ENCODE peak calls at places on chromosomes 4 and X, in nine cellular contexts. T is iris pigment epithelial cell; Q is osteoblast; Z is erythroblast; L is NAMALWA; E is naive thymus-derived CD4-positive, alpha-beta T cell; A is tibial artery; U is skeletal muscle cell; C is tibial nerve. X is an unnamed sample.

GRCh38 chrX:105658136-105658535 is 164.2 kb upstream of the NRK start:
- DNase-seq in T (peak), Q (no peak), Z (no peak), L (no peak), E (no peak), A (no peak), U (no peak), C (no peak), X (no peak)

GRCh38 chr4:143421609-143422008 is 84.9 kb downstream of the GAB1 start:
- DNase-seq in T (no peak), Q (no peak), Z (no peak), L (no peak), E (no peak), A (no peak), U (no peak), C (no peak), X (no peak)

GRCh38 chr4:180398564-180398963 is 1844.6 kb upstream of the TENM3 start:
- DNase-seq in T (no peak), Q (no peak), Z (no peak), L (no peak), E (no peak), A (no peak), U (no peak), C (no peak), X (no peak)

GRCh38 chrX:103356023-103356798 is at the start of gene TCEAL9:
- DNase-seq in T (peak), Q (peak), Z (peak), L (peak), E (no peak), A (peak), U (peak), C (peak), X (peak)

GRCh38 chrX:133638285-133638684 is 223.0 kb upstream of the GPC4 start:
- DNase-seq in T (no peak), Q (peak), Z (no peak), L (no peak), E (no peak), A (no peak), U (no peak), C (no peak), X (no peak)

GRCh38 chr4:120071192-120071795 is 4.6 kb upstream of the MAD2L1 start:
- DNase-seq in T (peak), Q (peak), Z (peak), L (peak), E (no peak), A (no peak), U (peak), C (no peak), X (peak)

GRCh38 chrX:123835661-123836371 is 24.0 kb upstream of the XIAP start:
- DNase-seq in T (peak), Q (no peak), Z (no peak), L (no peak), E (peak), A (no peak), U (no peak), C (no peak), X (no peak)

GRCh38 chrX:107563851-107564250 is 64.5 kb upstream of the PRPS1 start:
- DNase-seq in T (no peak), Q (no peak), Z (no peak), L (no peak), E (no peak), A (no peak), U (no peak), C (no peak), X (peak)

GRCh38 chr4:10898072-10898471 is 213.5 kb upstream of the CLNK start:
- DNase-seq in T (no peak), Q (no peak), Z (no peak), L (peak), E (no peak), A (no peak), U (no peak), C (no peak), X (no peak)

GRCh38 chrX:790031-790430 is 159.4 kb downstream of the SHOX start:
- DNase-seq in T (no peak), Q (no peak), Z (no peak), L (no peak), E (no peak), A (no peak), U (no peak), C (no peak), X (no peak)

GRCh38 chrX:27728291-27728690 is 79.5 kb upstream of the MAGEB10 start:
- DNase-seq in T (peak), Q (no peak), Z (no peak), L (no peak), E (no peak), A (no peak), U (peak), C (no peak), X (no peak)

GRCh38 chrX:20995829-20996228 is 378.4 kb upstream of the CNKSR2 start:
- DNase-seq in T (no peak), Q (no peak), Z (no peak), L (no peak), E (no peak), A (no peak), U (no peak), C (no peak), X (no peak)

GRCh38 chr4:101701551-101701950 is 89.0 kb upstream of the BANK1 start:
- DNase-seq in T (no peak), Q (no peak), Z (no peak), L (no peak), E (no peak), A (no peak), U (no peak), C (no peak), X (no peak)

GRCh38 chr4:24686866-24687672 is 102.7 kb upstream of the DHX15 start:
- DNase-seq in T (peak), Q (no peak), Z (peak), L (peak), E (peak), A (no peak), U (no peak), C (peak), X (no peak)

GRCh38 chr4:1246901-1247810 is 1.8 kb downstream of the CTBP1 start:
- DNase-seq in T (no peak), Q (peak), Z (peak), L (peak), E (peak), A (peak), U (no peak), C (no peak), X (peak)

GRCh38 chr4:26220704-26221103 is 100.1 kb upstream of the RBPJ start:
- DNase-seq in T (peak), Q (peak), Z (no peak), L (no peak), E (no peak), A (no peak), U (peak), C (no peak), X (no peak)

GRCh38 chr4:184900184-184900583 is 74.4 kb upstream of the ACSL1 start:
- DNase-seq in T (no peak), Q (no peak), Z (no peak), L (no peak), E (no peak), A (no peak), U (no peak), C (no peak), X (no peak)

GRCh38 chrX:72545990-72546389 is 26.7 kb downstream of the HDAC8 start:
- DNase-seq in T (peak), Q (no peak), Z (no peak), L (no peak), E (no peak), A (no peak), U (no peak), C (no peak), X (peak)

GRCh38 chr4:168247603-168248002 is 70.9 kb downstream of the DDX60 start:
- DNase-seq in T (no peak), Q (no peak), Z (no peak), L (no peak), E (no peak), A (no peak), U (no peak), C (no peak), X (no peak)

GRCh38 chr4:6732441-6733357 is 16.7 kb downstream of the BLOC1S4 start:
- DNase-seq in T (peak), Q (peak), Z (peak), L (no peak), E (no peak), A (peak), U (peak), C (peak), X (no peak)

GRCh38 chr4:74473155-74473811 is 28.3 kb downstream of the AREG start:
- DNase-seq in T (peak), Q (peak), Z (no peak), L (no peak), E (no peak), A (peak), U (peak), C (no peak), X (no peak)